ENCODE peak calls at places on chromosomes 11 and 22, in five cellular contexts. One of them, this sample, is unnamed.

GRCh38 chr22:43515411-43515810 is 103.6 kb downstream of the MPPED1 start:
- DNase-seq in body of pancreas: no peak
- DNase-seq in tibial nerve: no peak
- DNase-seq in right lobe of liver: no peak
- DNase-seq in cardiac fibroblast: no peak
- DNase-seq in this sample: no peak

GRCh38 chr22:42321908-42322561 is 51.6 kb upstream of the TCF20 start:
- DNase-seq in right lobe of liver: no peak
- DNase-seq in tibial nerve: no peak
- DNase-seq in body of pancreas: no peak
- DNase-seq in cardiac fibroblast: peak
- DNase-seq in this sample: peak

GRCh38 chr22:49753961-49754673 is 73.6 kb downstream of the BRD1 start:
- DNase-seq in body of pancreas: no peak
- DNase-seq in right lobe of liver: no peak
- DNase-seq in cardiac fibroblast: no peak
- DNase-seq in tibial nerve: no peak
- DNase-seq in this sample: no peak

GRCh38 chr11:6968816-6969215 is 42.6 kb downstream of the ZNF215 start:
- DNase-seq in cardiac fibroblast: peak
- DNase-seq in right lobe of liver: no peak
- DNase-seq in tibial nerve: no peak
- DNase-seq in body of pancreas: no peak
- DNase-seq in this sample: peak

GRCh38 chr22:49149721-49150608 is 677.7 kb downstream of the BRD1 start:
- DNase-seq in body of pancreas: no peak
- DNase-seq in right lobe of liver: no peak
- DNase-seq in cardiac fibroblast: no peak
- DNase-seq in tibial nerve: no peak
- DNase-seq in this sample: no peak

GRCh38 chr22:43631201-43631600 is 180.9 kb downstream of the EFCAB6 start:
- DNase-seq in body of pancreas: no peak
- DNase-seq in right lobe of liver: no peak
- DNase-seq in tibial nerve: no peak
- DNase-seq in cardiac fibroblast: no peak
- DNase-seq in this sample: no peak

GRCh38 chr22:44026066-44026629 is 2.0 kb downstream of the PARVB start:
- DNase-seq in body of pancreas: no peak
- DNase-seq in cardiac fibroblast: peak
- DNase-seq in tibial nerve: no peak
- DNase-seq in right lobe of liver: no peak
- DNase-seq in this sample: no peak

GRCh38 chr22:26546282-26546681 is 34.0 kb upstream of the TFIP11 start:
- DNase-seq in cardiac fibroblast: no peak
- DNase-seq in body of pancreas: no peak
- DNase-seq in tibial nerve: no peak
- DNase-seq in right lobe of liver: no peak
- DNase-seq in this sample: no peak

GRCh38 chr11:22982903-22983302 is 122.6 kb upstream of the CCDC179 start:
- DNase-seq in tibial nerve: no peak
- DNase-seq in body of pancreas: no peak
- DNase-seq in cardiac fibroblast: no peak
- DNase-seq in right lobe of liver: no peak
- DNase-seq in this sample: no peak

GRCh38 chr22:45620707-45621106 is 50.9 kb upstream of the ATXN10 start:
- DNase-seq in right lobe of liver: no peak
- DNase-seq in tibial nerve: no peak
- DNase-seq in cardiac fibroblast: no peak
- DNase-seq in body of pancreas: no peak
- DNase-seq in this sample: no peak

GRCh38 chr11:99351620-99352019 is 330.9 kb downstream of the CNTN5 start:
- DNase-seq in tibial nerve: no peak
- DNase-seq in body of pancreas: no peak
- DNase-seq in right lobe of liver: no peak
- DNase-seq in cardiac fibroblast: peak
- DNase-seq in this sample: peak

GRCh38 chr22:41197046-41197807 is 7.9 kb upstream of the L3MBTL2 start:
- DNase-seq in body of pancreas: peak
- DNase-seq in tibial nerve: peak
- DNase-seq in cardiac fibroblast: peak
- DNase-seq in right lobe of liver: peak
- DNase-seq in this sample: peak
- TF ChIP-seq CTCF in body of pancreas: peak
- TF ChIP-seq CTCF in tibial nerve: peak
- TF ChIP-seq CTCF in cardiac fibroblast: peak
- TF ChIP-seq CTCF in right lobe of liver: no peak
- TF ChIP-seq CTCF in this sample: no peak

GRCh38 chr11:334264-335033 is 13.8 kb upstream of the IFITM3 start:
- DNase-seq in tibial nerve: no peak
- DNase-seq in body of pancreas: no peak
- DNase-seq in cardiac fibroblast: no peak
- DNase-seq in right lobe of liver: no peak
- DNase-seq in this sample: peak
- H3K4me3 ChIP-seq in tibial nerve: no peak
- H3K4me3 ChIP-seq in body of pancreas: no peak
- H3K4me3 ChIP-seq in cardiac fibroblast: no peak
- H3K4me3 ChIP-seq in right lobe of liver: no peak
- H3K4me3 ChIP-seq in this sample: no peak

GRCh38 chr11:62221498-62221897 is 13.0 kb downstream of the SCGB2A1 start:
- DNase-seq in body of pancreas: no peak
- DNase-seq in tibial nerve: no peak
- DNase-seq in right lobe of liver: no peak
- DNase-seq in cardiac fibroblast: no peak
- DNase-seq in this sample: no peak
- TF ChIP-seq CTCF in body of pancreas: no peak
- TF ChIP-seq CTCF in tibial nerve: no peak
- TF ChIP-seq CTCF in right lobe of liver: no peak
- TF ChIP-seq CTCF in cardiac fibroblast: no peak
- TF ChIP-seq CTCF in this sample: no peak

DNA sequence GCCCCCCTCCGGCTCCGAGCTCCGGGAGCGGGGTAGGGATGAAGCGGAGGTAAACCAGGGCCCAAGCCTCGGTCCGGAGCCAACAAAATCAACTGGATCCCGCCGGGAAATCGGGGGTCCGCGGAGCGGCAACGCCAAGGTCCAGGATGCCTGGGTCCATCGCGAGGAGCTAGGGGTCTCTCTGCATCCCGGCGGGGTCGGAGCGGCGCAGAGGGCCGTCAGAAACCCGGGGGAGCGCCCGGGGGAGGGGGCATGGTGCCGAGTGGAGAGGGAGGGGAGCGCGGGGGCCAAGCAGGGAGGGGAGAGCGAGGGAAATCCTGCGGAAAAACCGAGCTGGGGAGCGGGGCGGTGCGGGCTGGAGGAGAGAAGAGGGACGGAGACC is 51.8 kb downstream of the SLC22A12 start:
- DNase-seq in tibial nerve: no peak
- DNase-seq in cardiac fibroblast: no peak
- DNase-seq in right lobe of liver: no peak
- DNase-seq in body of pancreas: no peak
- DNase-seq in this sample: no peak
- H3K4me3 ChIP-seq in tibial nerve: peak
- H3K4me3 ChIP-seq in cardiac fibroblast: no peak
- H3K4me3 ChIP-seq in right lobe of liver: no peak
- H3K4me3 ChIP-seq in body of pancreas: no peak
- H3K4me3 ChIP-seq in this sample: no peak

DNA sequence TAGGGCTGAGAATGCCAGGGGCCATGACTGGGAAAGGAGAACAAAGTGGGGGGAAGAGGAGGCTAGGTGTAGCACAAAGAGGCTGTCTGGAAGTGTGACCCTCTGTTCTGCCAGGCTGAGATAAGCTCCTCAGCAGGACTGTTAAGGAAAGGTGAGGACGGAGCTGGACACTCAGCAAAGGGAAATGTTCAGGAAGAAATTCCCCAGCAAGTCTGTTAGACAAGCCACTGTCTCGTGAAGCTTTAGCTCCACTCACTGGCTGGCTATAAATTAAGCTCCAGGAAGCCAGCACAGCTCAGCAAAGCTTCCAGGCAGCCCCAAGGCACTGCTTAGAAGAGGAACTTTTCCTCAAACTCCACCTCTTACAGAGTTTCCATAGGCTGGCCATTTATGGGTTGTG is 181.2 kb upstream of the API5 start:
- DNase-seq in body of pancreas: no peak
- DNase-seq in right lobe of liver: no peak
- DNase-seq in tibial nerve: no peak
- DNase-seq in cardiac fibroblast: no peak
- DNase-seq in this sample: no peak
- TF ChIP-seq CTCF in body of pancreas: no peak
- TF ChIP-seq CTCF in right lobe of liver: no peak
- TF ChIP-seq CTCF in tibial nerve: no peak
- TF ChIP-seq CTCF in cardiac fibroblast: no peak
- TF ChIP-seq CTCF in this sample: no peak

DNA sequence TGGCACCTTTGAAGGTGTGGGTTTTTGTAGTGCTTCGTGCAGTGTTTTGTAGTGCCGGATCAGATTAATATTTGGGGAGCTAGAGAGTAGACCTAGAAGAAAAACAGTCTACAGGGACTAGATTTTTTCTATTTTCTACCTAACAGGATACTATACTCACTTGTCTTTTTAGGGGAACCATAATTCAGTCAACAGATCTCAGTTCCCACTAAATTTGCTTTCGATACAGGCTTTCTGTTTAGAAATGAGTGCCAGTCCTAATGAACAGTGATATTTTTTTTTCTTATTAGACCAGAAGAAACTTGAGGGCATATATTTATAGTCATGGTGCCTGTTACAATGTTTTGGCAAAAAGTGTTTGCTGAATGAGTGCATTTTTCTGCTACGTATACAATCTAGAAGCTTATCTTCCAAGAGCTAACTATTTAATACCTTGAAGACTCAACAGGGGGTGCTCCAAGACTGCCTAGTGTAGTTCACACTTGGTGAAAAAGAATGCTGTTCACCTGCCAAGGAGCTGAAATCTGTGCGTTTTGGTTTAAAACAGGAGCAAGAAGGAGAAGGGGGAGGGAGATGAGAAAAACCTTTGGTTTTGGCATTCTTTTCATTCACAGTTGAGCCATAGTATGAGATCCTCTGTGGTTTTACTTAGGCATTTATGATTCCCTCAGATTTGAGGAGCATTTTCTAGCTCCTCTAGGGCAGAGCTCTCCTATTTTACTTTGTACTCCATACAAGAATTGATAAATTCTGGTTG is 44.9 kb upstream of the VSTM5 start:
- DNase-seq in cardiac fibroblast: peak
- DNase-seq in right lobe of liver: no peak
- DNase-seq in tibial nerve: no peak
- DNase-seq in body of pancreas: peak
- DNase-seq in this sample: peak
- H3K4me3 ChIP-seq in cardiac fibroblast: no peak
- H3K4me3 ChIP-seq in right lobe of liver: no peak
- H3K4me3 ChIP-seq in tibial nerve: no peak
- H3K4me3 ChIP-seq in body of pancreas: no peak
- H3K4me3 ChIP-seq in this sample: no peak

DNA sequence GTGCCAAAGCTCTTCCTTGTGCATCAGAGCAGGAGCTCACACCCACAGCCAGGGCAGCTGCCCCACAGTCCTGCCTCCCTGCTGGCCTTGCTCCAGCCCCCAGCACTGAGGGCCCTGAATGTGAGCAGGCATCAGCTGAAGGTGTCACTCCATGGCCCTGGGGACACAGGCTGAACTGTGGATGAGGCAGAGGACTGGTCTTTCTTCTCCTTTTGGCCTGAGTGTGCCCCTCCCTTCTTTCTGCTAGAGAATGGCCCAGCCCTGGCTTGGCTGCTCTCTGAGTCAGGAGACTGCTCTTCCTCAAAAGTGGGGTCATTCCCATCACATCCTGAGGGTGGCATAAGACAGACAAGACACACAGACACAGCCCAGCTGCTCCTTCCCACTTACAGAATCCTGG is 16.2 kb downstream of the OTOG start:
- DNase-seq in body of pancreas: no peak
- DNase-seq in cardiac fibroblast: peak
- DNase-seq in right lobe of liver: no peak
- DNase-seq in tibial nerve: no peak
- DNase-seq in this sample: no peak
- TF ChIP-seq CTCF in body of pancreas: no peak
- TF ChIP-seq CTCF in cardiac fibroblast: no peak
- TF ChIP-seq CTCF in right lobe of liver: no peak
- TF ChIP-seq CTCF in tibial nerve: no peak
- TF ChIP-seq CTCF in this sample: no peak

DNA sequence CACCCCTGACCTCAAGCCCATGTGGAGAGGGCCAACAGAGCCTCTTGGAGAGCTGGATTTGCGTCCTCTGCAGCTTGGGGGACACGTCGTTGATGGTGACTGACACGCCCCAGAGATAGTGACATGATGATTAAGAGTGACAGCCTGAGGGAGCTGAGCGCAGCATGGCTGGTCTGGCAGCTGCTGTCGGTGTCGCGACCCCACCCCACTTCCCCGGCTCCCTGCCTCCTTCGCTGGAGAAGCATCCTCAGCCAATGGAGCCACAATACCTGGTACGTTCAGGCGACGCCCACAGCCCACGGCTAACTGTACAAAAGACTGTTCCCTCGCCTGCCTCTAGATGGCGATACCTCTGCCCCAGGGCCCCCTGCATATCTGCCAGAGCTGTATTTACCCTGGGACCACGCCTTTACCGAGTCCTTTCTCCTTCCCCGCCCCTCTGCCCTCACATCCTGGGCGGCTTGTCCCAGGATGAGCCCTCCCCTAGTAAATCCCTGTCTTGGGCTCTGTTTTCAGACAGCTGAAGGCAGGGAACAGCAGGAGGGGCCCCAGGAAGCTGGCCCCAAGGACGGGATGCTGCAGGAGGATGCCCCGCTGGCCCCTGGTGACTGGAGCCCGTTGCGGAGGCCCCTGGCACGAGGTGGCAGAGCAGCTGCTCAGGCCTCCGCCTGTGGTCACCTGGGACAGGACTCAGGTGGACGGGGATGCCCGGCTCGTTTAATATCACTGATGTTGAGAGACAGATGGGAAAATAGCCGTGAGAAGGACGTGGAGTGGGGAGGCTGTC is 90.6 kb downstream of the RPS6KA4 start:
- DNase-seq in cardiac fibroblast: peak
- DNase-seq in tibial nerve: no peak
- DNase-seq in body of pancreas: peak
- DNase-seq in right lobe of liver: no peak
- DNase-seq in this sample: peak
- H3K4me3 ChIP-seq in cardiac fibroblast: no peak
- H3K4me3 ChIP-seq in tibial nerve: peak
- H3K4me3 ChIP-seq in body of pancreas: no peak
- H3K4me3 ChIP-seq in right lobe of liver: peak
- H3K4me3 ChIP-seq in this sample: no peak

This sample was measured in choroid plexus epithelial cell.